ENCODE peak calls at places on chromosomes 13 and 19, in eight cellular contexts. U is stimulated activated naive CD8-positive, alpha-beta T cell treated with anti-CD3 and anti-CD28 coated beads, Interleukin-15, amount 100 ng/mL, for 72 hours; W is HFFc6; E is CD8-positive, alpha-beta T cell; S is activated CD4-positive, alpha-beta T cell treated with anti-CD3 and anti-CD28 coated beads, Interleukin-2, amount 10 ng/mL, durations not matched to agents 7 days and 5 days; Z is endothelial cell of umbilical vein; N is OCI-LY7; L is T-helper 1 cell. F is an unnamed sample.

GRCh38 chr13:97911311-97912138 is 42.0 kb upstream of the IPO5 start:
- DNase-seq in L (no peak), U (peak), N (peak), Z (peak), E (no peak), W (peak), S (no peak), F (no peak)

GRCh38 chr13:44879452-44880058 is 109.7 kb downstream of the NUFIP1 start:
- DNase-seq in L (no peak), N (peak), W (peak), E (no peak), S (peak), U (peak), Z (peak), F (no peak)

GRCh38 chr13:70844391-70845108 is 736.3 kb upstream of the KLHL1 start:
- DNase-seq in Z (no peak), N (no peak), W (no peak), S (no peak), L (no peak), E (no peak), U (no peak), F (no peak)

GRCh38 chr13:36858285-36858684 is 39.3 kb downstream of the RFXAP start:
- DNase-seq in W (peak), Z (peak), E (no peak), L (no peak), S (no peak), U (no peak), N (peak), F (no peak)

GRCh38 chr13:43036386-43037220 is 13.2 kb downstream of the DNAJC15 start:
- DNase-seq in E (no peak), U (no peak), L (no peak), S (no peak), N (no peak), Z (no peak), W (no peak), F (no peak)

GRCh38 chr19:35757231-35757748 is 461 bp upstream of the HSPB6 start:
- DNase-seq in E (no peak), L (no peak), N (no peak), U (peak), Z (peak), W (peak), S (no peak), F (no peak)

GRCh38 chr19:661427-662196 is 1.4 kb downstream of the RNF126 start:
- DNase-seq in L (peak), N (peak), E (peak), S (peak), Z (no peak), U (peak), W (no peak), F (peak)

GRCh38 chr19:55383279-55383788 is 758 bp downstream of the TMEM238 start:
- DNase-seq in S (peak), U (peak), W (no peak), N (no peak), L (no peak), E (peak), Z (no peak), F (no peak)

GRCh38 chr13:101785858-101786257 is 333.4 kb downstream of the ITGBL1 start:
- DNase-seq in N (peak), Z (no peak), W (peak), U (no peak), L (no peak), S (no peak), E (no peak), F (no peak)

GRCh38 chr13:29956771-29957170 is 106.4 kb upstream of the UBL3 start:
- DNase-seq in U (no peak), S (no peak), L (no peak), E (no peak), N (no peak), W (no peak), Z (no peak), F (no peak)

GRCh38 chr19:11745871-11746270 is 7.1 kb upstream of the ZNF823 start:
- DNase-seq in W (no peak), L (no peak), E (no peak), Z (no peak), U (no peak), N (no peak), S (no peak), F (no peak)

GRCh38 chr13:114119196-114119595 is 13.2 kb downstream of the RASA3 start:
- DNase-seq in W (peak), S (no peak), Z (peak), L (no peak), E (no peak), N (no peak), U (no peak), F (no peak)

GRCh38 chr13:46071590-46072249 is 19.2 kb upstream of the ZC3H13 start:
- DNase-seq in W (no peak), E (no peak), N (peak), S (no peak), L (no peak), Z (no peak), U (no peak), F (no peak)

GRCh38 chr19:3178377-3178972 is at the start of gene S1PR4:
- DNase-seq in Z (peak), N (peak), S (peak), W (no peak), U (peak), E (peak), L (peak), F (peak)

GRCh38 chr13:27569405-27569804 is 50.9 kb downstream of the LNX2 start:
- DNase-seq in L (no peak), W (no peak), S (no peak), E (no peak), N (no peak), U (no peak), Z (no peak), F (no peak)

GRCh38 chr19:12611361-12611699 is 610 bp downstream of the ZNF791 start:
- DNase-seq in N (no peak), U (no peak), E (no peak), L (no peak), W (peak), S (peak), Z (peak), F (no peak)

GRCh38 chr19:3699071-3699740 is 1.1 kb downstream of the PIP5K1C start:
- DNase-seq in L (peak), Z (peak), U (peak), W (peak), N (peak), S (peak), E (no peak), F (no peak)

GRCh38 chr19:11420894-11421606 is 1.9 kb upstream of the RGL3 start:
- DNase-seq in N (no peak), W (no peak), E (no peak), S (no peak), Z (no peak), L (no peak), U (no peak), F (no peak)

GRCh38 chr19:50890422-50891252 is 17.4 kb downstream of the KLK2 start:
- DNase-seq in N (no peak), L (no peak), U (no peak), Z (no peak), E (no peak), S (no peak), W (peak), F (no peak)

GRCh38 chr13:104477256-104477655 is 1411.0 kb upstream of the SLC10A2 start:
- DNase-seq in E (no peak), W (no peak), N (no peak), L (no peak), Z (no peak), U (no peak), S (no peak), F (no peak)

GRCh38 chr13:75345191-75345590 is 136.8 kb downstream of the TBC1D4 start:
- DNase-seq in Z (peak), W (peak), U (no peak), S (no peak), N (no peak), E (no peak), L (no peak), F (no peak)

GRCh38 chr13:84574851-84575250 is 692.6 kb upstream of the SLITRK1 start:
- DNase-seq in N (no peak), S (no peak), Z (no peak), W (peak), E (no peak), U (no peak), L (no peak), F (no peak)

GRCh38 chr13:32165791-32166190 is 134.2 kb downstream of the FRY start:
- DNase-seq in S (no peak), E (no peak), N (no peak), Z (no peak), L (no peak), U (no peak), W (no peak), F (no peak)

GRCh38 chr19:2415281-2415972 is 12.0 kb downstream of the TIMM13 start:
- DNase-seq in Z (no peak), W (no peak), U (no peak), L (no peak), S (no peak), E (no peak), N (no peak), F (no peak)